ENCODE peak calls at places on chromosomes 2 and 18, in seven cellular contexts. I is right atrium auricular region, J is right lobe of liver, F is fibroblast of villous mesenchyme, N is PC-9, P is WERI-Rb-1, G is fibroblast of pulmonary artery. U is an unnamed sample.

GRCh38 chr2:176709541-176709951 is 440.3 kb downstream of the MTX2 start:
- DNase-seq in G (peak), I (no peak), P (no peak), N (no peak), J (no peak), F (peak), U (no peak)

GRCh38 chr2:8148260-8148880 is 533.5 kb upstream of the ID2 start:
- DNase-seq in G (peak), F (peak), J (no peak), I (no peak), P (no peak), N (peak), U (no peak)

GRCh38 chr2:7924033-7924762 is 757.7 kb upstream of the ID2 start:
- DNase-seq in J (no peak), I (no peak), P (no peak), G (no peak), F (no peak), N (no peak), U (no peak)

GRCh38 chr18:69840445-69840844 is 107.2 kb downstream of the CD226 start:
- DNase-seq in P (no peak), G (peak), J (no peak), N (no peak), I (no peak), F (peak), U (no peak)

GRCh38 chr2:195531754-195532153 is 125.3 kb upstream of the SLC39A10 start:
- DNase-seq in G (peak), F (no peak), I (no peak), J (no peak), P (no peak), N (no peak), U (no peak)

GRCh38 chr2:88709117-88709739 is 17.8 kb downstream of the RPIA start:
- DNase-seq in P (no peak), J (no peak), G (peak), F (peak), N (peak), I (no peak), U (no peak)

GRCh38 chr18:3998698-3999333 is 456.3 kb downstream of the DLGAP1 start:
- DNase-seq in P (no peak), I (no peak), F (peak), N (no peak), G (peak), J (no peak), U (no peak)

GRCh38 chr18:9961031-9961430 is 47.2 kb downstream of the VAPA start:
- DNase-seq in I (no peak), N (no peak), P (no peak), J (no peak), G (peak), F (peak), U (no peak)

GRCh38 chr18:51066273-51066672 is 36.3 kb downstream of the SMAD4 start:
- DNase-seq in G (peak), N (no peak), J (no peak), F (peak), I (no peak), P (no peak), U (no peak)

GRCh38 chr2:235045336-235045972 is 93.6 kb downstream of the SH3BP4 start:
- DNase-seq in G (no peak), N (peak), P (no peak), J (no peak), I (no peak), F (no peak), U (no peak)

GRCh38 chr2:190547914-190548313 is 13.4 kb upstream of the NEMP2 start:
- DNase-seq in I (no peak), P (no peak), G (no peak), F (no peak), J (no peak), N (no peak), U (no peak)

GRCh38 chr2:182504903-182505302 is 78.1 kb upstream of the PDE1A start:
- DNase-seq in J (no peak), I (peak), N (no peak), F (peak), G (peak), P (peak), U (no peak)

GRCh38 chr2:128424406-128424805 is 105.7 kb upstream of the HS6ST1 start:
- DNase-seq in J (no peak), P (peak), N (peak), F (no peak), G (no peak), I (no peak), U (no peak)

GRCh38 chr2:12721571-12722444 is 5.1 kb downstream of the TRIB2 start:
- DNase-seq in F (peak), P (peak), I (no peak), G (peak), J (no peak), N (no peak), U (no peak)

GRCh38 chr2:215727507-215728503 is 285.5 kb downstream of the MREG start:
- DNase-seq in F (peak), P (no peak), N (no peak), J (no peak), G (peak), I (no peak), U (no peak)

GRCh38 chr2:8684421-8684884 is 2.6 kb downstream of the ID2 start:
- DNase-seq in J (no peak), F (no peak), N (no peak), G (peak), P (peak), I (no peak), U (no peak)

GRCh38 chr2:64128943-64129391 is 15.3 kb downstream of the PELI1 start:
- DNase-seq in G (no peak), J (no peak), N (no peak), F (no peak), I (no peak), P (no peak), U (no peak)

GRCh38 chr2:160022162-160022561 is 40.3 kb downstream of the PLA2R1 start:
- DNase-seq in N (no peak), I (no peak), F (no peak), G (no peak), J (no peak), P (no peak), U (no peak)

GRCh38 chr2:136386046-136386445 is 268.1 kb upstream of the CXCR4 start:
- DNase-seq in G (no peak), N (no peak), I (no peak), F (peak), J (no peak), P (peak), U (no peak)

GRCh38 chr18:55318864-55319516 is 269.0 kb downstream of the TCF4 start:
- DNase-seq in P (no peak), G (peak), N (no peak), I (no peak), F (peak), J (no peak), U (no peak)

GRCh38 chr2:66574701-66575624 is 140.0 kb downstream of the MEIS1 start:
- DNase-seq in N (peak), I (peak), J (peak), F (peak), P (peak), G (peak), U (no peak)

DNA sequence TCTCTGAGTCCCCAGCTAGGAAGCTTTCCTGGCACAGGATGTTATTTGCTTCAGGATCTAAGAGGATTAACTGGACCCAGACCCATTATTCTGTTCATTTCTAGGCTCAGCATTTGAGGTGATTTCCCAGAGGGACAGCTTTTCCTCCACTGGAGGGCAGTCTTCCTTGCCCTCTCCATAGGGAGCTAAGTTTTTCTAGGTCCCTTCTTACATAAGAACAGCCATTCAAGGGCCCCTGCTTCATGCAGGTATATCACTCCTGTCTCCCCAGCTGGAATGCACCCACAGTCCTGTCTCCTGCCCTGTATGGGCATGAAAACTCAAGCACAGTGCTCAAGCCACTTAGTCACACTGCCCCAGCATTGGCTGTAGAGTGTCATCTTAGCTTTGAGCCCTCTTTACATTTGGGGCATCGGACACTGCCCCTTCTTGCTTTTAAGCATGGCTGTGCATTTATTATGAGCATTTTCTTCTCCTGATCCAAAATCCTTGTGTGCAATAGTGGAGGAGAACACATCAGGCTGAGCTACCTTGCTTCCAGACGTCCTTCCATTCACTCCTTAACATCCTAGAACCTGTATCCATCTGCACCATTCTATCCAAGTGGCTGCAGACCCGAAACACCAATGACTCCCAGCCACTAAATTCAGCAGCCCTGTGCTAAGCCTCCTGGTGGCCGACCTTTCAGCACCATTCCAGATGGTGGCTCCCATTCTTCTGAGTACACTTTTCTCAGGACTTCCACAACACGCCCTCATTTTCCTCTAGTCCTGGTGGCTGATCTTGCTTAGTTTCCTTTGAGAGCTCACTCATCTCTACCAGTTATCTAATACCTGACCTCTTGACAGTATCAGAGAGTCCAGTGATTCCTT is 80.0 kb downstream of the COPS8 start:
- DNase-seq in P (peak), F (peak), J (no peak), G (peak), N (no peak), I (no peak), U (peak)
- TF ChIP-seq CTCF in P (peak), F (peak), J (peak), G (peak), N (peak), I (no peak), U (peak)

GRCh38 chr2:179861777-179862117 is 335 bp upstream of the ZNF385B start:
- DNase-seq in F (no peak), P (no peak), N (no peak), J (no peak), G (peak), I (no peak), U (no peak)
- H3K4me3 ChIP-seq in F (peak), P (peak), N (peak), J (peak), G (peak), I (peak), U (peak)

GRCh38 chr18:49858309-49859005 is 45.1 kb upstream of the ACAA2 start:
- DNase-seq in G (peak), J (peak), F (peak), N (peak), I (peak), P (peak), U (peak)

GRCh38 chr18:49859725-49860124 is 46.4 kb upstream of the ACAA2 start:
- DNase-seq in P (no peak), F (no peak), N (no peak), G (no peak), I (no peak), J (no peak), U (no peak)

GRCh38 chr18:49857708-49858107 is 44.4 kb upstream of the ACAA2 start:
- DNase-seq in P (no peak), G (peak), F (no peak), I (no peak), N (no peak), J (no peak), U (no peak)

GRCh38 chr18:49856531-49856930 is 43.2 kb upstream of the ACAA2 start:
- DNase-seq in J (no peak), N (no peak), G (no peak), I (no peak), P (no peak), F (no peak), U (no peak)

GRCh38 chr18:49859006-49859359 is 45.6 kb upstream of the ACAA2 start:
- DNase-seq in N (no peak), I (no peak), P (no peak), F (no peak), G (no peak), J (no peak), U (no peak)
- TF ChIP-seq CTCF in N (no peak), I (no peak), P (no peak), F (no peak), G (no peak), J (no peak), U (no peak)

GRCh38 chr2:100548771-100549170 is 14.0 kb upstream of the PDCL3 start:
- DNase-seq in F (no peak), J (no peak), N (no peak), G (no peak), P (no peak), I (no peak), U (no peak)
- H3K4me3 ChIP-seq in F (no peak), J (no peak), N (no peak), G (no peak), P (no peak), I (no peak), U (no peak)

GRCh38 chr2:96960271-96960955 is 26.0 kb downstream of the FAM178B start:
- DNase-seq in P (peak), J (peak), F (peak), I (peak), N (peak), G (peak), U (peak)
- TF ChIP-seq CTCF in P (peak), J (peak), F (peak), I (peak), N (peak), G (peak), U (peak)

GRCh38 chr2:201854221-201854801 is 48.0 kb downstream of the CDK15 start:
- DNase-seq in J (no peak), N (peak), G (peak), P (no peak), I (no peak), F (peak), U (no peak)
- H3K4me3 ChIP-seq in J (no peak), N (no peak), G (no peak), P (no peak), I (no peak), F (no peak), U (no peak)